ENCODE peak calls at places on chromosomes 3 and 15, in ten cellular contexts. One of them, this sample, is unnamed.

GRCh38 chr3:65231544-65231943 is 543.7 kb upstream of the ADAMTS9 start:
- DNase-seq in AG04450: no peak
- DNase-seq in GM03348: no peak
- DNase-seq in C1 segment of cervical spinal cord: no peak
- DNase-seq in H4: no peak
- DNase-seq in ovary: no peak
- DNase-seq in GM20000: no peak
- DNase-seq in SK-MEL-5: no peak
- DNase-seq in T-helper 2 cell: no peak
- DNase-seq in mucosa of gallbladder: no peak
- DNase-seq in this sample: no peak

GRCh38 chr3:125317761-125318496 is 57.2 kb downstream of the ZNF148 start:
- DNase-seq in SK-MEL-5: no peak
- DNase-seq in AG04450: no peak
- DNase-seq in GM03348: no peak
- DNase-seq in T-helper 2 cell: no peak
- DNase-seq in mucosa of gallbladder: no peak
- DNase-seq in ovary: no peak
- DNase-seq in H4: no peak
- DNase-seq in C1 segment of cervical spinal cord: no peak
- DNase-seq in GM20000: no peak
- DNase-seq in this sample: no peak

GRCh38 chr15:33278816-33279612 is 31.8 kb upstream of the RYR3 start:
- DNase-seq in ovary: no peak
- DNase-seq in H4: peak; percentile 89
- DNase-seq in GM20000: no peak
- DNase-seq in SK-MEL-5: peak; percentile 64
- DNase-seq in C1 segment of cervical spinal cord: no peak
- DNase-seq in T-helper 2 cell: no peak
- DNase-seq in mucosa of gallbladder: no peak
- DNase-seq in AG04450: peak; percentile 36
- DNase-seq in GM03348: peak; percentile 78
- DNase-seq in this sample: peak; percentile 72

GRCh38 chr3:42351221-42351620 is 59.2 kb downstream of the LYZL4 start:
- DNase-seq in ovary: no peak
- DNase-seq in C1 segment of cervical spinal cord: no peak
- DNase-seq in T-helper 2 cell: no peak
- DNase-seq in AG04450: no peak
- DNase-seq in H4: no peak
- DNase-seq in GM03348: peak; percentile 71
- DNase-seq in SK-MEL-5: no peak
- DNase-seq in mucosa of gallbladder: no peak
- DNase-seq in GM20000: no peak
- DNase-seq in this sample: peak; percentile 2

GRCh38 chr3:52712291-52713212 is 6.6 kb downstream of the SPCS1 start:
- DNase-seq in ovary: no peak
- DNase-seq in C1 segment of cervical spinal cord: no peak
- DNase-seq in mucosa of gallbladder: no peak
- DNase-seq in GM20000: no peak
- DNase-seq in H4: no peak
- DNase-seq in T-helper 2 cell: no peak
- DNase-seq in AG04450: no peak
- DNase-seq in GM03348: no peak
- DNase-seq in SK-MEL-5: peak; percentile 98
- DNase-seq in this sample: no peak

GRCh38 chr3:120604784-120605183 is 8.6 kb downstream of the NDUFB4 start:
- DNase-seq in GM20000: no peak
- DNase-seq in SK-MEL-5: no peak
- DNase-seq in mucosa of gallbladder: no peak
- DNase-seq in H4: no peak
- DNase-seq in ovary: no peak
- DNase-seq in C1 segment of cervical spinal cord: no peak
- DNase-seq in GM03348: no peak
- DNase-seq in AG04450: no peak
- DNase-seq in T-helper 2 cell: no peak
- DNase-seq in this sample: no peak

GRCh38 chr3:31959951-31960792 is 20.9 kb downstream of the OSBPL10 start:
- DNase-seq in mucosa of gallbladder: no peak
- DNase-seq in AG04450: no peak
- DNase-seq in C1 segment of cervical spinal cord: no peak
- DNase-seq in H4: no peak
- DNase-seq in T-helper 2 cell: no peak
- DNase-seq in GM20000: no peak
- DNase-seq in GM03348: no peak
- DNase-seq in SK-MEL-5: peak; percentile 35
- DNase-seq in ovary: no peak
- DNase-seq in this sample: no peak

GRCh38 chr3:99351097-99351496 is 287.3 kb upstream of the COL8A1 start:
- DNase-seq in SK-MEL-5: no peak
- DNase-seq in T-helper 2 cell: no peak
- DNase-seq in ovary: no peak
- DNase-seq in GM20000: no peak
- DNase-seq in GM03348: peak; percentile 33
- DNase-seq in C1 segment of cervical spinal cord: no peak
- DNase-seq in AG04450: no peak
- DNase-seq in H4: no peak
- DNase-seq in mucosa of gallbladder: no peak
- DNase-seq in this sample: no peak

GRCh38 chr3:124607163-124607562 is 123.1 kb upstream of the UMPS start:
- DNase-seq in ovary: no peak
- DNase-seq in H4: peak; percentile 51
- DNase-seq in T-helper 2 cell: no peak
- DNase-seq in SK-MEL-5: no peak
- DNase-seq in C1 segment of cervical spinal cord: no peak
- DNase-seq in AG04450: peak; percentile 39
- DNase-seq in GM03348: no peak
- DNase-seq in GM20000: no peak
- DNase-seq in mucosa of gallbladder: no peak
- DNase-seq in this sample: peak; percentile 19

GRCh38 chr15:89893027-89893426 is 767 bp downstream of the AP3S2 start:
- DNase-seq in mucosa of gallbladder: no peak
- DNase-seq in ovary: no peak
- DNase-seq in C1 segment of cervical spinal cord: no peak
- DNase-seq in H4: no peak
- DNase-seq in GM03348: peak; percentile 22
- DNase-seq in GM20000: no peak
- DNase-seq in T-helper 2 cell: no peak
- DNase-seq in AG04450: no peak
- DNase-seq in SK-MEL-5: no peak
- DNase-seq in this sample: no peak

GRCh38 chr15:23686466-23687142 is 501 bp downstream of the NDN start:
- DNase-seq in ovary: no peak
- DNase-seq in mucosa of gallbladder: no peak
- DNase-seq in H4: no peak
- DNase-seq in GM03348: peak; percentile 31
- DNase-seq in SK-MEL-5: no peak
- DNase-seq in C1 segment of cervical spinal cord: no peak
- DNase-seq in GM20000: no peak
- DNase-seq in T-helper 2 cell: no peak
- DNase-seq in AG04450: no peak
- DNase-seq in this sample: no peak

GRCh38 chr3:132332082-132332964 is 15.1 kb downstream of the ACP3 start:
- DNase-seq in ovary: no peak
- DNase-seq in GM03348: no peak
- DNase-seq in H4: no peak
- DNase-seq in C1 segment of cervical spinal cord: no peak
- DNase-seq in AG04450: no peak
- DNase-seq in T-helper 2 cell: no peak
- DNase-seq in mucosa of gallbladder: no peak
- DNase-seq in GM20000: no peak
- DNase-seq in SK-MEL-5: no peak
- DNase-seq in this sample: no peak

GRCh38 chr3:37593796-37594195 is 267.9 kb upstream of the CTDSPL start:
- DNase-seq in GM20000: no peak
- DNase-seq in T-helper 2 cell: no peak
- DNase-seq in SK-MEL-5: no peak
- DNase-seq in C1 segment of cervical spinal cord: no peak
- DNase-seq in H4: no peak
- DNase-seq in GM03348: no peak
- DNase-seq in ovary: no peak
- DNase-seq in AG04450: no peak
- DNase-seq in mucosa of gallbladder: no peak
- DNase-seq in this sample: no peak

GRCh38 chr3:71537211-71537611 is 46.3 kb downstream of the FOXP1 start:
- DNase-seq in GM03348: peak; percentile 85
- DNase-seq in GM20000: no peak
- DNase-seq in SK-MEL-5: no peak
- DNase-seq in ovary: peak; percentile 61
- DNase-seq in AG04450: peak; percentile 85
- DNase-seq in H4: peak; percentile 83
- DNase-seq in T-helper 2 cell: no peak
- DNase-seq in mucosa of gallbladder: no peak
- DNase-seq in C1 segment of cervical spinal cord: no peak
- DNase-seq in this sample: peak; percentile 88

GRCh38 chr3:77536038-77536775 is 496.3 kb downstream of the ROBO2 start:
- DNase-seq in T-helper 2 cell: no peak
- DNase-seq in AG04450: no peak
- DNase-seq in GM20000: no peak
- DNase-seq in H4: no peak
- DNase-seq in C1 segment of cervical spinal cord: no peak
- DNase-seq in GM03348: no peak
- DNase-seq in SK-MEL-5: no peak
- DNase-seq in ovary: no peak
- DNase-seq in mucosa of gallbladder: no peak
- DNase-seq in this sample: no peak

GRCh38 chr15:36678308-36678707 is 98.9 kb downstream of the CDIN1 start:
- DNase-seq in AG04450: no peak
- DNase-seq in C1 segment of cervical spinal cord: no peak
- DNase-seq in mucosa of gallbladder: no peak
- DNase-seq in H4: no peak
- DNase-seq in SK-MEL-5: no peak
- DNase-seq in ovary: no peak
- DNase-seq in T-helper 2 cell: no peak
- DNase-seq in GM03348: no peak
- DNase-seq in GM20000: no peak
- DNase-seq in this sample: no peak

GRCh38 chr3:172586447-172586846 is 63.2 kb upstream of the TNFSF10 start:
- DNase-seq in ovary: no peak
- DNase-seq in T-helper 2 cell: peak; percentile 63
- DNase-seq in H4: peak; percentile 62
- DNase-seq in mucosa of gallbladder: no peak
- DNase-seq in GM20000: no peak
- DNase-seq in C1 segment of cervical spinal cord: no peak
- DNase-seq in GM03348: no peak
- DNase-seq in AG04450: no peak
- DNase-seq in SK-MEL-5: no peak
- DNase-seq in this sample: no peak

GRCh38 chr15:29822685-29823459 is 604 bp upstream of the TJP1 start:
- DNase-seq in AG04450: peak; percentile 48
- DNase-seq in ovary: peak; percentile 79
- DNase-seq in T-helper 2 cell: no peak
- DNase-seq in GM20000: peak; percentile 11
- DNase-seq in C1 segment of cervical spinal cord: peak; percentile 51
- DNase-seq in SK-MEL-5: peak; percentile 63
- DNase-seq in GM03348: peak; percentile 72
- DNase-seq in mucosa of gallbladder: peak; percentile 61
- DNase-seq in H4: peak; percentile 59
- DNase-seq in this sample: peak; percentile 49

GRCh38 chr15:78335985-78336384 is 4.2 kb upstream of the CRABP1 start:
- DNase-seq in T-helper 2 cell: no peak
- DNase-seq in SK-MEL-5: no peak
- DNase-seq in mucosa of gallbladder: no peak
- DNase-seq in GM20000: no peak
- DNase-seq in C1 segment of cervical spinal cord: no peak
- DNase-seq in ovary: no peak
- DNase-seq in H4: no peak
- DNase-seq in AG04450: no peak
- DNase-seq in GM03348: no peak
- DNase-seq in this sample: no peak

GRCh38 chr15:71532994-71533393 is 277.4 kb upstream of the NR2E3 start:
- DNase-seq in C1 segment of cervical spinal cord: no peak
- DNase-seq in GM20000: peak; percentile 14
- DNase-seq in GM03348: peak; percentile 33
- DNase-seq in mucosa of gallbladder: no peak
- DNase-seq in T-helper 2 cell: peak; percentile 16
- DNase-seq in SK-MEL-5: peak; percentile 58
- DNase-seq in AG04450: no peak
- DNase-seq in H4: peak; percentile 36
- DNase-seq in ovary: no peak
- DNase-seq in this sample: peak; percentile 9

GRCh38 chr3:21859124-21859781 is 108.2 kb upstream of the ZNF385D start:
- DNase-seq in GM20000: no peak
- DNase-seq in ovary: no peak
- DNase-seq in C1 segment of cervical spinal cord: no peak
- DNase-seq in GM03348: no peak
- DNase-seq in AG04450: no peak
- DNase-seq in mucosa of gallbladder: no peak
- DNase-seq in H4: no peak
- DNase-seq in SK-MEL-5: no peak
- DNase-seq in T-helper 2 cell: no peak
- DNase-seq in this sample: no peak

GRCh38 chr3:150210461-150211110 is 197.5 kb upstream of the TSC22D2 start:
- DNase-seq in ovary: no peak
- DNase-seq in mucosa of gallbladder: no peak
- DNase-seq in C1 segment of cervical spinal cord: no peak
- DNase-seq in AG04450: no peak
- DNase-seq in T-helper 2 cell: no peak
- DNase-seq in GM03348: no peak
- DNase-seq in SK-MEL-5: no peak
- DNase-seq in H4: no peak
- DNase-seq in GM20000: no peak
- DNase-seq in this sample: no peak

GRCh38 chr3:25420885-25421284 is 7.2 kb upstream of the RARB start:
- DNase-seq in GM03348: no peak
- DNase-seq in SK-MEL-5: no peak
- DNase-seq in AG04450: no peak
- DNase-seq in C1 segment of cervical spinal cord: no peak
- DNase-seq in GM20000: no peak
- DNase-seq in ovary: no peak
- DNase-seq in H4: no peak
- DNase-seq in mucosa of gallbladder: no peak
- DNase-seq in T-helper 2 cell: no peak
- DNase-seq in this sample: no peak

GRCh38 chr3:9422712-9423424 is 25.5 kb downstream of the SETD5 start:
- DNase-seq in GM03348: peak; percentile 81
- DNase-seq in ovary: peak; percentile 53
- DNase-seq in T-helper 2 cell: peak; percentile 30
- DNase-seq in AG04450: peak; percentile 92
- DNase-seq in GM20000: no peak
- DNase-seq in H4: peak; percentile 93
- DNase-seq in mucosa of gallbladder: peak; percentile 94
- DNase-seq in C1 segment of cervical spinal cord: no peak
- DNase-seq in SK-MEL-5: peak; percentile 98
- DNase-seq in this sample: peak; percentile 91

GRCh38 chr3:171614318-171614967 is 154.2 kb upstream of the TNIK start:
- DNase-seq in AG04450: no peak
- DNase-seq in ovary: peak; percentile 69
- DNase-seq in GM20000: peak; percentile 49
- DNase-seq in mucosa of gallbladder: no peak
- DNase-seq in T-helper 2 cell: no peak
- DNase-seq in GM03348: peak; percentile 52
- DNase-seq in SK-MEL-5: peak; percentile 73
- DNase-seq in H4: no peak
- DNase-seq in C1 segment of cervical spinal cord: no peak
- DNase-seq in this sample: no peak

GRCh38 chr3:72171461-72171860 is 386.5 kb upstream of the PROK2 start:
- DNase-seq in SK-MEL-5: peak; percentile 78
- DNase-seq in C1 segment of cervical spinal cord: no peak
- DNase-seq in H4: no peak
- DNase-seq in GM03348: peak; percentile 71
- DNase-seq in mucosa of gallbladder: no peak
- DNase-seq in T-helper 2 cell: no peak
- DNase-seq in AG04450: no peak
- DNase-seq in ovary: no peak
- DNase-seq in GM20000: no peak
- DNase-seq in this sample: no peak

GRCh38 chr3:174016186-174016585 is 618.6 kb downstream of the NLGN1 start:
- DNase-seq in T-helper 2 cell: no peak
- DNase-seq in mucosa of gallbladder: no peak
- DNase-seq in C1 segment of cervical spinal cord: no peak
- DNase-seq in H4: no peak
- DNase-seq in SK-MEL-5: peak; percentile 33
- DNase-seq in ovary: no peak
- DNase-seq in GM20000: no peak
- DNase-seq in AG04450: peak; percentile 33
- DNase-seq in GM03348: peak; percentile 29
- DNase-seq in this sample: peak; percentile 74

GRCh38 chr15:51629612-51630011 is 7.0 kb upstream of the DMXL2 start:
- DNase-seq in ovary: no peak
- DNase-seq in T-helper 2 cell: no peak
- DNase-seq in GM03348: no peak
- DNase-seq in mucosa of gallbladder: no peak
- DNase-seq in SK-MEL-5: no peak
- DNase-seq in C1 segment of cervical spinal cord: no peak
- DNase-seq in AG04450: no peak
- DNase-seq in GM20000: no peak
- DNase-seq in H4: no peak
- DNase-seq in this sample: no peak